ENCODE peak calls at places on chromosomes 6 and 20, in eight cellular contexts. One of them, this sample, is unnamed.

GRCh38 chr6:88982720-88983119 is 19.3 kb upstream of the RNGTT start:
- DNase-seq in iPS-NIHi11: peak; percentile 58
- DNase-seq in activated naive CD4-positive, alpha-beta T cell treated with anti-CD3 and anti-CD28 coated beads, Interleukin-2, amount 50 U/mL, for 72 hours: peak; percentile 22
- DNase-seq in aorta: no peak
- DNase-seq in cardiac fibroblast: peak; percentile 87
- DNase-seq in cardiac muscle cell: peak; percentile 86
- DNase-seq in ovary: peak; percentile 49
- DNase-seq in LoVo: peak; percentile 65
- DNase-seq in this sample: peak; percentile 65

GRCh38 chr6:170024940-170025339 is 265.9 kb downstream of the DLL1 start:
- DNase-seq in iPS-NIHi11: no peak
- DNase-seq in activated naive CD4-positive, alpha-beta T cell treated with anti-CD3 and anti-CD28 coated beads, Interleukin-2, amount 50 U/mL, for 72 hours: no peak
- DNase-seq in aorta: no peak
- DNase-seq in cardiac fibroblast: peak; percentile 68
- DNase-seq in cardiac muscle cell: peak; percentile 91
- DNase-seq in ovary: peak; percentile 66
- DNase-seq in LoVo: no peak
- DNase-seq in this sample: peak; percentile 90

GRCh38 chr6:3045369-3045768 is 22.9 kb upstream of the RIPK1 start:
- DNase-seq in iPS-NIHi11: no peak
- DNase-seq in activated naive CD4-positive, alpha-beta T cell treated with anti-CD3 and anti-CD28 coated beads, Interleukin-2, amount 50 U/mL, for 72 hours: no peak
- DNase-seq in aorta: no peak
- DNase-seq in cardiac fibroblast: no peak
- DNase-seq in cardiac muscle cell: no peak
- DNase-seq in ovary: no peak
- DNase-seq in LoVo: no peak
- DNase-seq in this sample: no peak

GRCh38 chr6:79076160-79076559 is 1.9 kb downstream of the PHIP start:
- DNase-seq in iPS-NIHi11: no peak
- DNase-seq in activated naive CD4-positive, alpha-beta T cell treated with anti-CD3 and anti-CD28 coated beads, Interleukin-2, amount 50 U/mL, for 72 hours: no peak
- DNase-seq in aorta: no peak
- DNase-seq in cardiac fibroblast: peak; percentile 14
- DNase-seq in cardiac muscle cell: peak; percentile 35
- DNase-seq in ovary: no peak
- DNase-seq in LoVo: no peak
- DNase-seq in this sample: no peak

GRCh38 chr6:105981002-105981887 is 104.9 kb upstream of the PRDM1 start:
- DNase-seq in iPS-NIHi11: peak; percentile 68
- DNase-seq in activated naive CD4-positive, alpha-beta T cell treated with anti-CD3 and anti-CD28 coated beads, Interleukin-2, amount 50 U/mL, for 72 hours: peak; percentile 29
- DNase-seq in aorta: peak; percentile 76
- DNase-seq in cardiac fibroblast: no peak
- DNase-seq in cardiac muscle cell: no peak
- DNase-seq in ovary: peak; percentile 24
- DNase-seq in LoVo: no peak
- DNase-seq in this sample: no peak

GRCh38 chr6:125471703-125472102 is 169.9 kb upstream of the HDDC2 start:
- DNase-seq in iPS-NIHi11: no peak
- DNase-seq in activated naive CD4-positive, alpha-beta T cell treated with anti-CD3 and anti-CD28 coated beads, Interleukin-2, amount 50 U/mL, for 72 hours: no peak
- DNase-seq in aorta: no peak
- DNase-seq in cardiac fibroblast: no peak
- DNase-seq in cardiac muscle cell: no peak
- DNase-seq in ovary: no peak
- DNase-seq in LoVo: no peak
- DNase-seq in this sample: no peak

GRCh38 chr6:79028641-79029314 is 49.3 kb downstream of the PHIP start:
- DNase-seq in iPS-NIHi11: no peak
- DNase-seq in activated naive CD4-positive, alpha-beta T cell treated with anti-CD3 and anti-CD28 coated beads, Interleukin-2, amount 50 U/mL, for 72 hours: no peak
- DNase-seq in aorta: no peak
- DNase-seq in cardiac fibroblast: no peak
- DNase-seq in cardiac muscle cell: no peak
- DNase-seq in ovary: no peak
- DNase-seq in LoVo: no peak
- DNase-seq in this sample: no peak

GRCh38 chr6:141498980-141499379 is 633.7 kb upstream of the GJE1 start:
- DNase-seq in iPS-NIHi11: no peak
- DNase-seq in activated naive CD4-positive, alpha-beta T cell treated with anti-CD3 and anti-CD28 coated beads, Interleukin-2, amount 50 U/mL, for 72 hours: no peak
- DNase-seq in aorta: no peak
- DNase-seq in cardiac fibroblast: no peak
- DNase-seq in cardiac muscle cell: no peak
- DNase-seq in ovary: no peak
- DNase-seq in LoVo: no peak
- DNase-seq in this sample: no peak

GRCh38 chr6:155033021-155033801 is 38.1 kb downstream of the TIAM2 start:
- DNase-seq in iPS-NIHi11: no peak
- DNase-seq in activated naive CD4-positive, alpha-beta T cell treated with anti-CD3 and anti-CD28 coated beads, Interleukin-2, amount 50 U/mL, for 72 hours: no peak
- DNase-seq in aorta: no peak
- DNase-seq in cardiac fibroblast: no peak
- DNase-seq in cardiac muscle cell: no peak
- DNase-seq in ovary: no peak
- DNase-seq in LoVo: no peak
- DNase-seq in this sample: no peak

GRCh38 chr6:146548898-146549374 is 5.3 kb downstream of the RAB32 start:
- DNase-seq in iPS-NIHi11: no peak
- DNase-seq in activated naive CD4-positive, alpha-beta T cell treated with anti-CD3 and anti-CD28 coated beads, Interleukin-2, amount 50 U/mL, for 72 hours: no peak
- DNase-seq in aorta: no peak
- DNase-seq in cardiac fibroblast: no peak
- DNase-seq in cardiac muscle cell: no peak
- DNase-seq in ovary: no peak
- DNase-seq in LoVo: no peak
- DNase-seq in this sample: no peak

GRCh38 chr20:14507711-14508110 is 170.3 kb upstream of the FLRT3 start:
- DNase-seq in iPS-NIHi11: no peak
- DNase-seq in activated naive CD4-positive, alpha-beta T cell treated with anti-CD3 and anti-CD28 coated beads, Interleukin-2, amount 50 U/mL, for 72 hours: no peak
- DNase-seq in aorta: no peak
- DNase-seq in cardiac fibroblast: no peak
- DNase-seq in cardiac muscle cell: no peak
- DNase-seq in ovary: no peak
- DNase-seq in LoVo: no peak
- DNase-seq in this sample: no peak

GRCh38 chr20:34693414-34693813 is 10.7 kb upstream of the TP53INP2 start:
- DNase-seq in iPS-NIHi11: no peak
- DNase-seq in activated naive CD4-positive, alpha-beta T cell treated with anti-CD3 and anti-CD28 coated beads, Interleukin-2, amount 50 U/mL, for 72 hours: no peak
- DNase-seq in aorta: no peak
- DNase-seq in cardiac fibroblast: no peak
- DNase-seq in cardiac muscle cell: no peak
- DNase-seq in ovary: no peak
- DNase-seq in LoVo: no peak
- DNase-seq in this sample: no peak

GRCh38 chr20:47032969-47033578 is 138.4 kb downstream of the EYA2 start:
- DNase-seq in iPS-NIHi11: no peak
- DNase-seq in activated naive CD4-positive, alpha-beta T cell treated with anti-CD3 and anti-CD28 coated beads, Interleukin-2, amount 50 U/mL, for 72 hours: no peak
- DNase-seq in aorta: no peak
- DNase-seq in cardiac fibroblast: no peak
- DNase-seq in cardiac muscle cell: no peak
- DNase-seq in ovary: no peak
- DNase-seq in LoVo: no peak
- DNase-seq in this sample: no peak

GRCh38 chr6:108294297-108294786 is 512 bp upstream of the AFG1L start:
- DNase-seq in iPS-NIHi11: no peak
- DNase-seq in activated naive CD4-positive, alpha-beta T cell treated with anti-CD3 and anti-CD28 coated beads, Interleukin-2, amount 50 U/mL, for 72 hours: no peak
- DNase-seq in aorta: no peak
- DNase-seq in cardiac fibroblast: no peak
- DNase-seq in cardiac muscle cell: no peak
- DNase-seq in ovary: no peak
- DNase-seq in LoVo: no peak
- DNase-seq in this sample: no peak

GRCh38 chr6:32060966-32061655 is 22.9 kb downstream of the CYP21A2 start:
- DNase-seq in iPS-NIHi11: no peak
- DNase-seq in activated naive CD4-positive, alpha-beta T cell treated with anti-CD3 and anti-CD28 coated beads, Interleukin-2, amount 50 U/mL, for 72 hours: no peak
- DNase-seq in aorta: no peak
- DNase-seq in cardiac fibroblast: no peak
- DNase-seq in cardiac muscle cell: no peak
- DNase-seq in ovary: no peak
- DNase-seq in LoVo: no peak
- DNase-seq in this sample: no peak

GRCh38 chr6:28661097-28661713 is 135.5 kb downstream of the GPX5 start:
- DNase-seq in iPS-NIHi11: no peak
- DNase-seq in activated naive CD4-positive, alpha-beta T cell treated with anti-CD3 and anti-CD28 coated beads, Interleukin-2, amount 50 U/mL, for 72 hours: no peak
- DNase-seq in aorta: no peak
- DNase-seq in cardiac fibroblast: no peak
- DNase-seq in cardiac muscle cell: no peak
- DNase-seq in ovary: no peak
- DNase-seq in LoVo: peak; percentile 25
- DNase-seq in this sample: no peak

GRCh38 chr6:296151-297122 is 4.2 kb downstream of the DUSP22 start:
- DNase-seq in iPS-NIHi11: no peak
- DNase-seq in activated naive CD4-positive, alpha-beta T cell treated with anti-CD3 and anti-CD28 coated beads, Interleukin-2, amount 50 U/mL, for 72 hours: no peak
- DNase-seq in aorta: no peak
- DNase-seq in cardiac fibroblast: peak; percentile 11
- DNase-seq in cardiac muscle cell: peak; percentile 15
- DNase-seq in ovary: no peak
- DNase-seq in LoVo: no peak
- DNase-seq in this sample: no peak

GRCh38 chr6:157240059-157240959 is 83.0 kb downstream of the TMEM242 start:
- DNase-seq in iPS-NIHi11: no peak
- DNase-seq in activated naive CD4-positive, alpha-beta T cell treated with anti-CD3 and anti-CD28 coated beads, Interleukin-2, amount 50 U/mL, for 72 hours: no peak
- DNase-seq in aorta: peak; percentile 93
- DNase-seq in cardiac fibroblast: peak; percentile 36
- DNase-seq in cardiac muscle cell: peak; percentile 38
- DNase-seq in ovary: peak; percentile 82
- DNase-seq in LoVo: peak; percentile 29
- DNase-seq in this sample: no peak

GRCh38 chr6:157659536-157660271 is 163.3 kb upstream of the SNX9 start:
- DNase-seq in iPS-NIHi11: no peak
- DNase-seq in activated naive CD4-positive, alpha-beta T cell treated with anti-CD3 and anti-CD28 coated beads, Interleukin-2, amount 50 U/mL, for 72 hours: no peak
- DNase-seq in aorta: no peak
- DNase-seq in cardiac fibroblast: no peak
- DNase-seq in cardiac muscle cell: no peak
- DNase-seq in ovary: no peak
- DNase-seq in LoVo: no peak
- DNase-seq in this sample: no peak